ENCODE peak calls at places on chromosomes 1 and 21, in five cellular contexts. N is breast epithelium, V is fibroblast of the aortic adventitia, H is PC-9, O is AG09309. T is an unnamed sample.

GRCh38 chr1:59393211-59394180 is 96.6 kb downstream of the FGGY start:
- DNase-seq in O (peak; percentile 71), H (no peak), V (peak; percentile 94), N (peak; percentile 77), T (peak; percentile 98)

GRCh38 chr1:155226188-155226909 is 17.9 kb downstream of the MTX1 start:
- DNase-seq in V (peak; percentile 83), H (peak; percentile 76), N (peak; percentile 69), O (no peak), T (peak; percentile 81)

GRCh38 chr1:34267326-34267725 is 90.6 kb downstream of the C1orf94 start:
- DNase-seq in O (no peak), N (no peak), H (no peak), V (no peak), T (no peak)

GRCh38 chr1:77430966-77431735 is 149.3 kb downstream of the AK5 start:
- DNase-seq in V (no peak), O (no peak), H (no peak), N (no peak), T (no peak)

GRCh38 chr1:157390646-157391045 is 161.7 kb downstream of the FCRL5 start:
- DNase-seq in V (peak; percentile 78), N (no peak), O (peak; percentile 17), H (no peak), T (peak; percentile 61)

GRCh38 chr1:247862756-247863155 is 5.8 kb downstream of the TRIM58 start:
- DNase-seq in V (no peak), H (no peak), O (no peak), N (no peak), T (no peak)

GRCh38 chr1:116345830-116346229 is 27.2 kb upstream of the ATP1A1 start:
- DNase-seq in O (no peak), H (no peak), V (no peak), N (no peak), T (no peak)

GRCh38 chr1:39508857-39509305 is 17.4 kb downstream of the BMP8A start:
- DNase-seq in N (no peak), O (peak; percentile 24), H (no peak), V (peak; percentile 25), T (peak; percentile 13)

GRCh38 chr1:229409616-229410369 is 24.1 kb downstream of the ACTA1 start:
- DNase-seq in N (no peak), V (no peak), O (no peak), H (no peak), T (no peak)

GRCh38 chr1:99327357-99327756 is 63.1 kb downstream of the PLPPR4 start:
- DNase-seq in N (no peak), V (no peak), H (peak; percentile 87), O (no peak), T (no peak)

GRCh38 chr1:198449281-198449680 is 91.2 kb downstream of the ATP6V1G3 start:
- DNase-seq in O (no peak), H (peak; percentile 71), N (no peak), V (no peak), T (no peak)

GRCh38 chr1:56817716-56818463 is 1.3 kb downstream of the FYB2 start:
- DNase-seq in H (no peak), O (no peak), V (peak; percentile 41), N (no peak), T (no peak)

GRCh38 chr1:36589006-36589405 is 106.3 kb upstream of the CSF3R start:
- DNase-seq in O (no peak), N (no peak), V (no peak), H (no peak), T (no peak)

GRCh38 chr1:220696226-220696862 is 6.2 kb downstream of the C1orf115 start:
- DNase-seq in N (no peak), O (no peak), V (no peak), H (no peak), T (no peak)

GRCh38 chr1:180628646-180629045 is 3.2 kb upstream of the XPR1 start:
- DNase-seq in H (no peak), V (no peak), N (no peak), O (no peak), T (no peak)

GRCh38 chr1:105073660-105074059 is 1324.0 kb downstream of the AMY1C start:
- DNase-seq in O (no peak), N (no peak), V (no peak), H (no peak), T (no peak)

GRCh38 chr1:227759345-227760300 is 24.4 kb downstream of the SNAP47 start:
- DNase-seq in O (peak; percentile 92), N (peak; percentile 48), V (peak; percentile 84), H (peak; percentile 82), T (peak; percentile 98)

GRCh38 chr1:226681652-226682493 is 57.2 kb downstream of the ITPKB start:
- DNase-seq in V (no peak), H (no peak), N (no peak), O (no peak), T (no peak)

GRCh38 chr1:242318140-242318539 is 206.4 kb downstream of the PLD5 start:
- DNase-seq in O (no peak), V (no peak), N (no peak), H (no peak), T (no peak)

GRCh38 chr1:197776348-197777082 is 1.2 kb upstream of the DENND1B start:
- DNase-seq in H (peak; percentile 93), N (no peak), V (peak; percentile 79), O (peak; percentile 86), T (peak; percentile 91)

GRCh38 chr21:37531402-37532042 is 164.9 kb downstream of the DYRK1A start:
- DNase-seq in O (no peak), H (no peak), V (peak; percentile 12), N (no peak), T (no peak)

GRCh38 chr1:38261574-38261973 is 215.0 kb upstream of the POU3F1 start:
- DNase-seq in N (no peak), V (no peak), O (no peak), H (no peak), T (no peak)

GRCh38 chr1:156608981-156609380 is 7.7 kb upstream of the GPATCH4 start:
- DNase-seq in H (peak; percentile 47), N (no peak), V (no peak), O (no peak), T (no peak)

GRCh38 chr1:15709226-15709625 is 25.1 kb downstream of the PLEKHM2 start:
- DNase-seq in H (no peak), N (no peak), O (no peak), V (no peak), T (no peak)

GRCh38 chr1:204623365-204623893 is 62.1 kb downstream of the LRRN2 start:
- DNase-seq in H (peak; percentile 80), O (no peak), N (no peak), V (peak; percentile 38), T (peak; percentile 4)

GRCh38 chr1:113783254-113784103 is 24.2 kb upstream of the PHTF1 start:
- DNase-seq in V (peak; percentile 80), H (no peak), N (no peak), O (no peak), T (peak; percentile 45)

GRCh38 chr1:171379846-171380245 is 65.9 kb downstream of the FMO4 start:
- DNase-seq in O (no peak), N (no peak), V (no peak), H (no peak), T (no peak)

GRCh38 chr1:110248746-110249145 is 38.6 kb downstream of the KCNC4 start:
- DNase-seq in O (no peak), N (no peak), H (no peak), V (no peak), T (no peak)

GRCh38 chr1:107195476-107195875 is 54.6 kb downstream of the NTNG1 start:
- DNase-seq in H (no peak), N (no peak), V (peak; percentile 2), O (no peak), T (peak; percentile 8)

GRCh38 chr1:168465942-168466702 is 77.7 kb downstream of the XCL2 start:
- DNase-seq in O (no peak), V (no peak), H (no peak), N (no peak), T (peak; percentile 61)

GRCh38 chr1:226939439-226940028 is 560 bp upstream of the COQ8A start:
- DNase-seq in V (no peak), N (peak; percentile 41), O (no peak), H (peak; percentile 44), T (no peak)

GRCh38 chr1:43834280-43835140 is 99.1 kb upstream of the ARTN start:
- DNase-seq in V (peak; percentile 10), H (peak; percentile 96), O (peak; percentile 81), N (no peak), T (peak; percentile 97)
- H3K4me3 ChIP-seq in V (no peak overlapping the region), H (peak overlapping the region; percentile 22), O (no peak overlapping the region), N (no peak overlapping the region), T (no peak overlapping the region)

DNA sequence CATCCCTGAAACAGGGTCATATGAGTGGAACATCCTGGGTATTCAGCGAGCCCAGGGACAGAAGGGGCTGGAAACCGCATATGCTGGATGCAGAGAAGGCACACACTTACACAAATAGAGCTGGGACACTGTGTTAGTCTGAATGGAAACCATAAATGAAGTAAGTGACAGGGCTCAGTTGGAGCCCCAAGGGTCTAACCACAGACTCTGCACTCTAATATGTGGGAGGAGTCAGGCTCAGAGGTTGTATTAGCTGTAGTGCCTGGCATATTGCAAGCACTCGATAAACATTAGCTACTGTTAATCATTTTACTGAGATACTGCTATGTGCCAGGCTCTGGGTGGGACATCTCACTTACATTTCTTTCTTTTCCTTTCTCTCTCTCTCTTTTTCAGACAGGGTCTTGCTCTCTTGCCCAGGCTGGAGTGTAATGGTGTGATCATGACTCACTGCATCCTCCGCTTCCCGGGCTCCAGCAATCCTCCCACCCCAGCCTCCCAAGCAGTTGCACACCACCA is 6.5 kb upstream of the OLIG1 start:
- DNase-seq in V (no peak), O (no peak), N (no peak), H (no peak), T (no peak)
- TF ChIP-seq CTCF in V (no peak), O (no peak), N (no peak), H (no peak), T (no peak)

DNA sequence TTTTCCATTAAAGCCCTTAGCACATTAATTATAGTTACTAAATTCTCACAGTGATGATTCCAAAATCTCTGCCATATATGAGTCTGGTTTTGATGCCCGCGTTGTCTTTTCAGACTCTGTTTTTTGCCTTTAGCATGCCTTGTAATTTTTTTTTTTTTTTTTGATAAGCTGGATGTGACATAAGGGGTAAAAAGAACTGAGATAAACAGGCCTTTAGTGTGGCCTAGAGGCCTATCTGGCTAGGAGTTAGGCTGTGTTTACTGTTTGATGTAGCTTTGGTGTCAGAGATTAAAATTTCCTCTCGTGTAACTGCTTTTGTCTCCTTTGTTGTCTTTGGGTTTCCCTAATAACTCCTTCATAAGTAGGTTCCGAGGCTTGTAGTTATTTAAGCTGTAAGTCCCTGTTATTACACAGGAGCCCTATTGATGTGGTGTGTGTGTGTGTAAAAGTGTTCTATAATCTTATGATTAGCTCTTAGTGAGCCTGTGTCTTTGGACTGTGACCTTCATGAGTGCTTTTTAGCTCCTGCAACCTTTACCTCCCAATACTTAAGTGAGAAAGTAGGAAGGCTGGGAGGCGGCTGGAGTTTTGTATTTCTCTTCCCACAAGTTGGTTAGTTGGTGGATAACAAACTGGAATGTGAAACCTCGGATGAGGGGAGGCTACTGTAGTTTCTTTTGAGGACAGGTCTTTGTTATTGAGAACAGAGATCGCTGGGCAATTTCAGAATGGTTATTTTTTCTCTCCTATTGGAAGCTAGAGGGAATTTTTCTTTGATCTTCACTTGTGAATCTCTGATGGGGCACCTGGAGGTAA is 19.3 kb downstream of the HS2ST1 start:
- DNase-seq in O (no peak), N (no peak), V (no peak), H (no peak), T (peak; percentile 12)
- H3K4me3 ChIP-seq in O (no peak overlapping the region), N (no peak overlapping the region), V (no peak overlapping the region), H (no peak overlapping the region), T (no peak overlapping the region)

DNA sequence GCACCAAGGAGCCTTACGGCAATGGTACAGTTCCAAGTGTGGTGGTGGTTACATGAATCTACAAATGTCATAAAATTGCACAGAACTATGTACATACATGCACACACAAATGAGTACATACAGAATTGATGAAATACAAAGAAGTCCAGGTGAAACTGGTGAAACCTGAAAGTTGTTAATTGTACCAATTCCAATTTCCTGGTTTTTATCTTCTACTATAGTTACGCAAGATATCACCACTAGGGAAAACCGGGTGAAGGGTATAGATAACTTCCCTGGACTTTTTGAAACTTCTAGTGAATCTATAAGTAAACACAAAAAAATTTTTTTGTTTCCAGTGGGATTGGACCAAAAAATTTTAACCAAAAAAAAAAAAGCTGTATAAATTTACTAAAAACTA is 18.9 kb downstream of the HSF2BP start:
- DNase-seq in N (no peak), O (no peak), V (no peak), H (peak; percentile 69), T (no peak)
- TF ChIP-seq CTCF in N (no peak), O (no peak), V (no peak), H (no peak), T (no peak)

T was measured in astrocyte of the spinal cord.